ENCODE peak calls at places on chromosomes 3 and 15, in ten cellular contexts. One of them, this sample, is unnamed.

GRCh38 chr3:9500108-9501050 is 53.2 kb downstream of the LHFPL4 start:
- DNase-seq in body of pancreas: peak
- DNase-seq in astrocyte of the spinal cord: peak
- DNase-seq in neural progenitor cell: peak
- DNase-seq in AG09309: no peak
- DNase-seq in uterus: no peak
- DNase-seq in mucosa of descending colon: peak
- DNase-seq in AG10803: peak
- DNase-seq in mammary epithelial cell: peak
- DNase-seq in CD8-positive, alpha-beta T cell: peak
- DNase-seq in this sample: peak

GRCh38 chr3:161332792-161333191 is 38.5 kb downstream of the SPTSSB start:
- DNase-seq in AG09309: no peak
- DNase-seq in AG10803: no peak
- DNase-seq in uterus: no peak
- DNase-seq in mammary epithelial cell: no peak
- DNase-seq in mucosa of descending colon: no peak
- DNase-seq in CD8-positive, alpha-beta T cell: no peak
- DNase-seq in astrocyte of the spinal cord: no peak
- DNase-seq in body of pancreas: no peak
- DNase-seq in neural progenitor cell: no peak
- DNase-seq in this sample: no peak

GRCh38 chr3:48064292-48064829 is 48.1 kb upstream of the MAP4 start:
- DNase-seq in neural progenitor cell: no peak
- DNase-seq in astrocyte of the spinal cord: peak
- DNase-seq in body of pancreas: no peak
- DNase-seq in AG09309: no peak
- DNase-seq in mucosa of descending colon: no peak
- DNase-seq in CD8-positive, alpha-beta T cell: no peak
- DNase-seq in uterus: no peak
- DNase-seq in mammary epithelial cell: no peak
- DNase-seq in AG10803: no peak
- DNase-seq in this sample: peak

GRCh38 chr3:111911446-111911845 is 52.4 kb downstream of the PHLDB2 start:
- DNase-seq in body of pancreas: no peak
- DNase-seq in AG09309: no peak
- DNase-seq in AG10803: peak
- DNase-seq in neural progenitor cell: no peak
- DNase-seq in mucosa of descending colon: no peak
- DNase-seq in mammary epithelial cell: no peak
- DNase-seq in astrocyte of the spinal cord: no peak
- DNase-seq in CD8-positive, alpha-beta T cell: no peak
- DNase-seq in uterus: no peak
- DNase-seq in this sample: no peak

GRCh38 chr3:16975083-16975482 is 90.3 kb downstream of the PLCL2 start:
- DNase-seq in astrocyte of the spinal cord: no peak
- DNase-seq in AG09309: no peak
- DNase-seq in body of pancreas: no peak
- DNase-seq in uterus: no peak
- DNase-seq in AG10803: no peak
- DNase-seq in mucosa of descending colon: no peak
- DNase-seq in mammary epithelial cell: no peak
- DNase-seq in neural progenitor cell: no peak
- DNase-seq in CD8-positive, alpha-beta T cell: no peak
- DNase-seq in this sample: peak

GRCh38 chr3:174218011-174218410 is 641.1 kb upstream of the NAALADL2 start:
- DNase-seq in astrocyte of the spinal cord: peak
- DNase-seq in neural progenitor cell: no peak
- DNase-seq in CD8-positive, alpha-beta T cell: no peak
- DNase-seq in mucosa of descending colon: no peak
- DNase-seq in AG10803: no peak
- DNase-seq in body of pancreas: no peak
- DNase-seq in mammary epithelial cell: no peak
- DNase-seq in AG09309: no peak
- DNase-seq in uterus: no peak
- DNase-seq in this sample: peak

GRCh38 chr3:23751485-23751811 is 54.3 kb upstream of the UBE2E1 start:
- DNase-seq in mammary epithelial cell: no peak
- DNase-seq in mucosa of descending colon: no peak
- DNase-seq in AG09309: no peak
- DNase-seq in neural progenitor cell: peak
- DNase-seq in CD8-positive, alpha-beta T cell: no peak
- DNase-seq in AG10803: peak
- DNase-seq in body of pancreas: no peak
- DNase-seq in astrocyte of the spinal cord: peak
- DNase-seq in uterus: no peak
- DNase-seq in this sample: no peak

GRCh38 chr15:60396560-60396963 is 1.2 kb downstream of the ANXA2 start:
- DNase-seq in mucosa of descending colon: no peak
- DNase-seq in body of pancreas: no peak
- DNase-seq in CD8-positive, alpha-beta T cell: no peak
- DNase-seq in neural progenitor cell: no peak
- DNase-seq in uterus: no peak
- DNase-seq in AG09309: no peak
- DNase-seq in AG10803: peak
- DNase-seq in mammary epithelial cell: peak
- DNase-seq in astrocyte of the spinal cord: peak
- DNase-seq in this sample: no peak

GRCh38 chr3:43692085-43692484 is 1.3 kb downstream of the ABHD5 start:
- DNase-seq in neural progenitor cell: no peak
- DNase-seq in body of pancreas: no peak
- DNase-seq in mammary epithelial cell: no peak
- DNase-seq in CD8-positive, alpha-beta T cell: no peak
- DNase-seq in mucosa of descending colon: no peak
- DNase-seq in uterus: no peak
- DNase-seq in AG10803: no peak
- DNase-seq in astrocyte of the spinal cord: no peak
- DNase-seq in AG09309: no peak
- DNase-seq in this sample: peak

GRCh38 chr3:62048577-62048976 is 324.8 kb downstream of the FEZF2 start:
- DNase-seq in CD8-positive, alpha-beta T cell: no peak
- DNase-seq in body of pancreas: no peak
- DNase-seq in mammary epithelial cell: no peak
- DNase-seq in AG10803: no peak
- DNase-seq in mucosa of descending colon: no peak
- DNase-seq in astrocyte of the spinal cord: no peak
- DNase-seq in neural progenitor cell: no peak
- DNase-seq in AG09309: no peak
- DNase-seq in uterus: no peak
- DNase-seq in this sample: no peak
- TF ChIP-seq CTCF in CD8-positive, alpha-beta T cell: no peak
- TF ChIP-seq CTCF in body of pancreas: no peak
- TF ChIP-seq CTCF in mammary epithelial cell: no peak
- TF ChIP-seq CTCF in AG10803: no peak
- TF ChIP-seq CTCF in mucosa of descending colon: no peak
- TF ChIP-seq CTCF in astrocyte of the spinal cord: no peak
- TF ChIP-seq CTCF in neural progenitor cell: no peak
- TF ChIP-seq CTCF in AG09309: no peak
- TF ChIP-seq CTCF in uterus: no peak
- TF ChIP-seq CTCF in this sample: no peak

GRCh38 chr3:71372911-71373637 is 210.5 kb downstream of the FOXP1 start:
- DNase-seq in mammary epithelial cell: no peak
- DNase-seq in CD8-positive, alpha-beta T cell: no peak
- DNase-seq in neural progenitor cell: no peak
- DNase-seq in AG09309: no peak
- DNase-seq in mucosa of descending colon: no peak
- DNase-seq in uterus: no peak
- DNase-seq in astrocyte of the spinal cord: no peak
- DNase-seq in body of pancreas: no peak
- DNase-seq in AG10803: no peak
- DNase-seq in this sample: no peak
- H3K4me3 ChIP-seq in mammary epithelial cell: no peak
- H3K4me3 ChIP-seq in CD8-positive, alpha-beta T cell: no peak
- H3K4me3 ChIP-seq in neural progenitor cell: no peak
- H3K4me3 ChIP-seq in AG09309: no peak
- H3K4me3 ChIP-seq in mucosa of descending colon: no peak
- H3K4me3 ChIP-seq in uterus: no peak
- H3K4me3 ChIP-seq in astrocyte of the spinal cord: no peak
- H3K4me3 ChIP-seq in body of pancreas: no peak
- H3K4me3 ChIP-seq in AG10803: no peak
- H3K4me3 ChIP-seq in this sample: no peak

GRCh38 chr15:62482715-62483429 is 317.8 kb upstream of the C2CD4B start:
- DNase-seq in AG10803: peak
- DNase-seq in mammary epithelial cell: peak
- DNase-seq in body of pancreas: no peak
- DNase-seq in CD8-positive, alpha-beta T cell: no peak
- DNase-seq in neural progenitor cell: peak
- DNase-seq in uterus: no peak
- DNase-seq in AG09309: peak
- DNase-seq in astrocyte of the spinal cord: no peak
- DNase-seq in mucosa of descending colon: no peak
- DNase-seq in this sample: no peak
- TF ChIP-seq CTCF in AG10803: peak
- TF ChIP-seq CTCF in mammary epithelial cell: peak
- TF ChIP-seq CTCF in body of pancreas: no peak
- TF ChIP-seq CTCF in CD8-positive, alpha-beta T cell: no peak
- TF ChIP-seq CTCF in neural progenitor cell: peak
- TF ChIP-seq CTCF in uterus: no peak
- TF ChIP-seq CTCF in AG09309: peak
- TF ChIP-seq CTCF in astrocyte of the spinal cord: peak
- TF ChIP-seq CTCF in mucosa of descending colon: no peak
- TF ChIP-seq CTCF in this sample: peak

GRCh38 chr15:78052545-78052944 is 25.0 kb downstream of the TBC1D2B start:
- DNase-seq in body of pancreas: no peak
- DNase-seq in AG10803: no peak
- DNase-seq in mucosa of descending colon: no peak
- DNase-seq in neural progenitor cell: no peak
- DNase-seq in mammary epithelial cell: no peak
- DNase-seq in CD8-positive, alpha-beta T cell: no peak
- DNase-seq in astrocyte of the spinal cord: no peak
- DNase-seq in AG09309: no peak
- DNase-seq in uterus: no peak
- DNase-seq in this sample: no peak

GRCh38 chr15:78056714-78057269 is 20.7 kb downstream of the TBC1D2B start:
- DNase-seq in CD8-positive, alpha-beta T cell: no peak
- DNase-seq in uterus: no peak
- DNase-seq in neural progenitor cell: no peak
- DNase-seq in astrocyte of the spinal cord: no peak
- DNase-seq in AG09309: no peak
- DNase-seq in mucosa of descending colon: peak
- DNase-seq in AG10803: peak
- DNase-seq in body of pancreas: peak
- DNase-seq in mammary epithelial cell: peak
- DNase-seq in this sample: peak

GRCh38 chr15:78054971-78055370 is 22.5 kb downstream of the TBC1D2B start:
- DNase-seq in body of pancreas: no peak
- DNase-seq in mammary epithelial cell: no peak
- DNase-seq in mucosa of descending colon: no peak
- DNase-seq in uterus: no peak
- DNase-seq in neural progenitor cell: no peak
- DNase-seq in CD8-positive, alpha-beta T cell: no peak
- DNase-seq in astrocyte of the spinal cord: no peak
- DNase-seq in AG09309: no peak
- DNase-seq in AG10803: no peak
- DNase-seq in this sample: no peak

GRCh38 chr15:78055923-78056713 is 21.4 kb downstream of the TBC1D2B start:
- DNase-seq in mucosa of descending colon: peak
- DNase-seq in neural progenitor cell: peak
- DNase-seq in mammary epithelial cell: peak
- DNase-seq in AG10803: no peak
- DNase-seq in uterus: no peak
- DNase-seq in AG09309: no peak
- DNase-seq in CD8-positive, alpha-beta T cell: no peak
- DNase-seq in astrocyte of the spinal cord: no peak
- DNase-seq in body of pancreas: peak
- DNase-seq in this sample: peak

DNA sequence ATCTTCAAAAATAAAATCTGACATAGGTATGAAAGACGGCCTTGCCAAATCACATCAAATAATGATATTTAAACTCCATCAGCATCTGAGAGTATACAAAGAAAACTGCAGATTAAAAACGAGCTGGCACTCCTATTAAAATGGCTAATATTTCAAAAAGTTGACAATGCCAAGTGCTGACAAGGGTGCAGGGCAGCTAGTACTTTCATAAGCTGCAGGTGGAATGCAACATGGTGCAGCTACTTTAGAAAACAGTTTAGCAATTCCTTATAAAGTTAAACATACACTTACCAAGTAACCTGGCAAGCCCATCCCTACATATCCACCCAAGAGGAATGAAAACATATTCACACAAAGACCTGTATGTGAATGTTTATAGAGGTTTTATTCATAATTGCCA is 23.0 kb downstream of the TBC1D2B start:
- DNase-seq in mammary epithelial cell: no peak
- DNase-seq in uterus: no peak
- DNase-seq in neural progenitor cell: no peak
- DNase-seq in astrocyte of the spinal cord: no peak
- DNase-seq in mucosa of descending colon: no peak
- DNase-seq in body of pancreas: no peak
- DNase-seq in AG09309: no peak
- DNase-seq in CD8-positive, alpha-beta T cell: no peak
- DNase-seq in AG10803: no peak
- DNase-seq in this sample: no peak
- H3K4me3 ChIP-seq in mammary epithelial cell: no peak
- H3K4me3 ChIP-seq in uterus: no peak
- H3K4me3 ChIP-seq in neural progenitor cell: no peak
- H3K4me3 ChIP-seq in astrocyte of the spinal cord: no peak
- H3K4me3 ChIP-seq in mucosa of descending colon: no peak
- H3K4me3 ChIP-seq in body of pancreas: no peak
- H3K4me3 ChIP-seq in AG09309: no peak
- H3K4me3 ChIP-seq in CD8-positive, alpha-beta T cell: no peak
- H3K4me3 ChIP-seq in AG10803: no peak
- H3K4me3 ChIP-seq in this sample: no peak

GRCh38 chr15:99384992-99385669 is 133.8 kb downstream of the LRRC28 start:
- DNase-seq in CD8-positive, alpha-beta T cell: no peak
- DNase-seq in body of pancreas: no peak
- DNase-seq in neural progenitor cell: no peak
- DNase-seq in AG09309: no peak
- DNase-seq in mammary epithelial cell: no peak
- DNase-seq in uterus: no peak
- DNase-seq in mucosa of descending colon: no peak
- DNase-seq in astrocyte of the spinal cord: peak
- DNase-seq in AG10803: no peak
- DNase-seq in this sample: peak
- TF ChIP-seq CTCF in CD8-positive, alpha-beta T cell: no peak
- TF ChIP-seq CTCF in body of pancreas: no peak
- TF ChIP-seq CTCF in neural progenitor cell: no peak
- TF ChIP-seq CTCF in AG09309: no peak
- TF ChIP-seq CTCF in mammary epithelial cell: no peak
- TF ChIP-seq CTCF in uterus: no peak
- TF ChIP-seq CTCF in mucosa of descending colon: no peak
- TF ChIP-seq CTCF in astrocyte of the spinal cord: peak
- TF ChIP-seq CTCF in AG10803: no peak
- TF ChIP-seq CTCF in this sample: peak

DNA sequence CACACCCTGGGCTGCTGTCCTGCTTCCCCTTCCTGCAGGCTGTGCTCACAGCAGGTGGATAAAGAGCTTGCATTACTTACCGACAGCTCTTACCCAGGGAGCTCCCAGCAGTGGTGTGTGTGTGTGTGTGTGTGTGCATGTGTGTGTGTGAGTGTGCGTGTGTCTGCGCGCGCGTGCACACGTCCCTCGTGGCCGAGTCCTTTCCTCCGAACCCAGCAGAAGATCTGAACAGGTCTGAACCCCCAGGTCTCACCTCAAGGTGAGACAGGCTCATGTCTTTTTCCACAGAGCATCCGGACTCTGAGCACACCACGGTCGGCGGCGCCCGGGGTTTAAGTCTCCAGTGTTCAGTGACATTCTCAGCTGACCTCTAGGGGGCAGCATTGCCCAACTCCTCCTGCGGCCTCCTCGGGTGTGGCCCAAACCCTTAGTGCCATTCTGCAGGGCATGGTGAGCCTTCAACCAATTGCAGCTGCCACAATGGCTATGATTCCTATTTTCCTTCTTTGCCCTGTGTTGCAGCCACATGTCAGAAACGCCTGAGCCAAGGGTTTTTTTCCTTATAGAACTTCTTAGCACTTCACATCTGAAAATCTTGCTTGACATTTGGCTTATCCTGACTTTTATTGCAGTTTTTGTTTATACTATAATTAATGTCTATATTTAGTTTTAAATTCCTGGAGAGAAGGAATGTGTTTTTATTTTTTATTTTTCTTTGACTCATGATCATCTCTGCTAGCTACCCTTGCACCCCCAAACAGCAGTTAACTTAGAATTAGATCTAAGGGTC is 64.1 kb upstream of the KLHL25 start:
- DNase-seq in body of pancreas: peak
- DNase-seq in AG09309: no peak
- DNase-seq in astrocyte of the spinal cord: peak
- DNase-seq in neural progenitor cell: peak
- DNase-seq in mammary epithelial cell: peak
- DNase-seq in CD8-positive, alpha-beta T cell: peak
- DNase-seq in AG10803: peak
- DNase-seq in mucosa of descending colon: peak
- DNase-seq in uterus: peak
- DNase-seq in this sample: peak
- H3K4me3 ChIP-seq in body of pancreas: no peak
- H3K4me3 ChIP-seq in AG09309: no peak
- H3K4me3 ChIP-seq in astrocyte of the spinal cord: no peak
- H3K4me3 ChIP-seq in neural progenitor cell: peak
- H3K4me3 ChIP-seq in mammary epithelial cell: no peak
- H3K4me3 ChIP-seq in CD8-positive, alpha-beta T cell: no peak
- H3K4me3 ChIP-seq in AG10803: peak
- H3K4me3 ChIP-seq in mucosa of descending colon: no peak
- H3K4me3 ChIP-seq in uterus: no peak
- H3K4me3 ChIP-seq in this sample: no peak